ENCODE peak calls at places on chromosomes 4 and X, in nine cellular contexts. Q is stomach, C is breast epithelium, K is esophagus squamous epithelium, F is adrenal gland, O is IMR-90, Y is transverse colon, N is ovary, J is esophagus muscularis mucosa. A is an unnamed sample.

GRCh38 chrX:23390979-23391378 is 56.3 kb downstream of the PTCHD1 start:
- DNase-seq in Q (no peak), C (no peak), K (no peak), F (no peak), O (no peak), Y (no peak), N (no peak), J (no peak), A (no peak)

GRCh38 chrX:8841911-8842310 is 40.7 kb upstream of the FAM9A start:
- DNase-seq in Q (no peak), C (no peak), K (no peak), F (no peak), O (no peak), Y (no peak), N (no peak), J (no peak), A (no peak)

GRCh38 chrX:97234471-97235097 is 350.9 kb downstream of the RPA4 start:
- DNase-seq in Q (no peak), C (no peak), K (no peak), F (no peak), O (no peak), Y (no peak), N (no peak), J (no peak), A (no peak)

GRCh38 chr4:151933122-151933827 is 172.5 kb upstream of the GATB start:
- DNase-seq in Q (no peak), C (no peak), K (no peak), F (no peak), O (no peak), Y (no peak), N (no peak), J (no peak), A (no peak)

GRCh38 chr4:165879581-165879980 is 6.5 kb downstream of the TLL1 start:
- DNase-seq in Q (no peak), C (no peak), K (no peak), F (no peak), O (no peak), Y (no peak), N (no peak), J (no peak), A (no peak)

GRCh38 chr4:126081336-126081735 is 766.6 kb downstream of the FAT4 start:
- DNase-seq in Q (no peak), C (no peak), K (no peak), F (no peak), O (no peak), Y (no peak), N (no peak), J (no peak), A (no peak)

GRCh38 chr4:10115657-10116624 is 658 bp downstream of the WDR1 start:
- DNase-seq in Q (peak), C (peak), K (peak), F (peak), O (no peak), Y (peak), N (peak), J (no peak), A (no peak)

GRCh38 chr4:89070041-89070440 is 13.1 kb upstream of the FAM13A start:
- DNase-seq in Q (no peak), C (no peak), K (no peak), F (no peak), O (no peak), Y (no peak), N (no peak), J (no peak), A (no peak)

GRCh38 chrX:8844157-8844556 is 43.0 kb upstream of the FAM9A start:
- DNase-seq in Q (no peak), C (no peak), K (no peak), F (no peak), O (no peak), Y (no peak), N (no peak), J (no peak), A (no peak)

GRCh38 chrX:86039625-86040568 is 7.5 kb downstream of the CHM start:
- DNase-seq in Q (no peak), C (no peak), K (no peak), F (peak), O (no peak), Y (no peak), N (no peak), J (no peak), A (no peak)

GRCh38 chr4:6873792-6874461 is 35.7 kb upstream of the TBC1D14 start:
- DNase-seq in Q (peak), C (peak), K (no peak), F (peak), O (peak), Y (peak), N (peak), J (no peak), A (no peak)

GRCh38 chr4:19317377-19317776 is 934.3 kb upstream of the SLIT2 start:
- DNase-seq in Q (no peak), C (no peak), K (no peak), F (no peak), O (no peak), Y (no peak), N (no peak), J (no peak), A (no peak)

GRCh38 chr4:149145803-149146202 is 669.8 kb downstream of the IQCM start:
- DNase-seq in Q (no peak), C (no peak), K (no peak), F (no peak), O (peak), Y (no peak), N (no peak), J (no peak), A (no peak)

GRCh38 chrX:9899640-9900075 is 67.5 kb upstream of the CLDN34 start:
- DNase-seq in Q (no peak), C (no peak), K (no peak), F (no peak), O (peak), Y (no peak), N (peak), J (no peak), A (no peak)

GRCh38 chr4:128483816-128484215 is 196.2 kb upstream of the PGRMC2 start:
- DNase-seq in Q (no peak), C (no peak), K (no peak), F (no peak), O (peak), Y (no peak), N (no peak), J (no peak), A (no peak)

GRCh38 chrX:101219840-101220191 is 230 bp downstream of the DRP2 start:
- DNase-seq in Q (no peak), C (no peak), K (no peak), F (no peak), O (peak), Y (no peak), N (peak), J (no peak), A (no peak)

GRCh38 chr4:2066011-2066551 is 7.0 kb downstream of the NAT8L start:
- DNase-seq in Q (no peak), C (no peak), K (no peak), F (peak), O (no peak), Y (no peak), N (no peak), J (no peak), A (no peak)

GRCh38 chr4:5990446-5991160 is 27.6 kb downstream of the C4orf50 start:
- DNase-seq in Q (no peak), C (no peak), K (no peak), F (no peak), O (no peak), Y (no peak), N (no peak), J (no peak), A (no peak)

DNA sequence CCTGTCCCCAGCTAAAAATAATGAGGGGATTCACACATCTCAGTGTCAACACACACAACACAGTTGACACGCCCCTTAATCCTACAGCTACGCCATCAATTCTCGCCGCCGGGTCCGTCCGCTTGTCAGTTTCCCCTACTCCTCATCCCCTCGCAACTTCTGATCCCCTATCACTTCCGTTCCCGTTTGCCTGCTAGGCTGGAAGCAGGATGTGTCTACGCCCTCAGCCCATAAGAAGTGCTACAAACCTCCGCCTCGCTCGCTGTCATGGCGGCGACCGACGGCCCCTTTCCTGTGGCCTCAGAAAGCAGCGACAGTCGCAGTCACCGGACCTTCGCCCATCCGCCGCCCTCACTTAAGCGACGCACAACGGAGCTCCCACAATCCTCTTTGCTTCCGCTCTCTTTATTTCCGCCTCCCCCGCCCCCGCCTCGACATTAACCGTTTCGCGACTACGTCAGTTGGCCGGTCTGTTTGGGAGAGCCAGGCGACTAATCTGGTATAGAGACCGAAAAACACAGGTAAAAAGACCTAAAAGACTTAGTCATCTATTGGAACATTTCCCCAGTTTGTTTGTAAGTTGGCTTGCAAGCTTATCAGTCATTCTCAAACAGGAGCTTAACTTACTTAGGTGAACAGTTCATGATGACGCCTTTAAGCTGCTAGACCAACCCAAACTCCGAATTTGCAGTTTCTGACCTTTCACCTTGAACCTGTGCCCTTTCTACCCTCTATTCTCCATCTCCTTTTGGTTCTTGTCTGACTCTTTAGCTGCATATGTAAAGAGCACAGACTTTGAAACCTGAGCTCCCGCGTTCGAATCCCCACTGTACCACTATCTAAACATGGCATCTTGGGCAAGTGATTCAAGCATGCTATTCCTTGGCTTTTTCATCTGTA is at the start of gene SLC25A53:
- DNase-seq in Q (peak), C (peak), K (peak), F (peak), O (peak), Y (peak), N (peak), J (peak), A (peak)
- TF ChIP-seq POLR2A in Q (no peak), C (no peak), K (no peak), F (peak), O (peak), Y (peak), N (peak), J (no peak), A (no peak)

GRCh38 chr4:70705146-70705855 is 16.5 kb upstream of the RUFY3 start:
- DNase-seq in Q (peak), C (peak), K (no peak), F (peak), O (peak), Y (peak), N (peak), J (peak), A (no peak)

GRCh38 chr4:70705856-70706461 is 15.8 kb upstream of the RUFY3 start:
- DNase-seq in Q (no peak), C (no peak), K (no peak), F (no peak), O (peak), Y (no peak), N (no peak), J (no peak), A (no peak)

GRCh38 chr4:70706516-70706915 is 15.2 kb upstream of the RUFY3 start:
- DNase-seq in Q (no peak), C (no peak), K (no peak), F (no peak), O (peak), Y (no peak), N (no peak), J (no peak), A (no peak)

GRCh38 chr4:70703695-70704332 is 15.5 kb downstream of the UTP3 start:
- DNase-seq in Q (no peak), C (no peak), K (no peak), F (peak), O (peak), Y (peak), N (no peak), J (no peak), A (no peak)

DNA sequence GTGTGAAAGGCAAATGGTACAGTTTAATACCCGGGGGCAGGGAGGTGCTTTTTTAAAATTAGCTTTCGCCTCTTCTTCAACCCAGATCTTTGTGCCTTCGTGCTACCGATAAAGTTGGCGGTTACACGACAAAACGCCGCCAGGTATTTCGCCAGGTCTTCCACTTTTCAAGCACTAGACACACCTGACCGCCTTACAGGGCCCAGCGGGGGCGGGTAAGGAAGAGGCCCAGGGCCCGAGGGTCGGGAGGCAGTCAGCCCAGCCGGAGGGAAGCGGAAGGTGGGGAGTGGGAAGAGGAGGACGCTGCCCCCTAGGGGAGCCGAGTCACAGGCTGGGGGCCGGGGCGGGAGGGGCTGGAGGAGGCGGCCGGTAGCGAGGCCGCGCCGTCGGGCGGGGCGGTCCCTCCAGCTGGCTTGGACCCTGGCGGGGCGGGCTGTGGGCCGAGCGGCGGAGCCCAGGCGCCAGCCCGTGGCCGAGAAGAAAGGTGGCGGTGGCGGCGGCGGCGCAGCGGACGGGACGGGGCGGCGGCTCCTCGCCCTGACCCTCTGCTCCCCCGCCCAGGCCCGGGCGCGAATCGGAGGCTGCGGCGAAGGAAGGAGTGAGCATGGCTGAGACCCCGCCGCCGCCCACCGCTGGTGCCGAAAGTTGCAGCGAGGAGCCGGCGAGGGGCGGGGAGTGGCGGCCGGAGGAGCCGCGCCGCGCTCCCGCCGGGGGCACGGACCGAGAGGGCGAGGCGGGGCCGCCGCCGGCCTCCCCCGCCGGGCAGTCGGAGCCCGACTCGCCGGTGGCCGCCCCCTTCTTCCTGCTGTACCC is 16.2 kb downstream of the UTP3 start:
- DNase-seq in Q (peak), C (peak), K (peak), F (peak), O (peak), Y (peak), N (peak), J (peak), A (no peak)
- TF ChIP-seq POLR2A in Q (no peak), C (no peak), K (no peak), F (peak), O (no peak), Y (peak), N (peak), J (no peak), A (peak)

DNA sequence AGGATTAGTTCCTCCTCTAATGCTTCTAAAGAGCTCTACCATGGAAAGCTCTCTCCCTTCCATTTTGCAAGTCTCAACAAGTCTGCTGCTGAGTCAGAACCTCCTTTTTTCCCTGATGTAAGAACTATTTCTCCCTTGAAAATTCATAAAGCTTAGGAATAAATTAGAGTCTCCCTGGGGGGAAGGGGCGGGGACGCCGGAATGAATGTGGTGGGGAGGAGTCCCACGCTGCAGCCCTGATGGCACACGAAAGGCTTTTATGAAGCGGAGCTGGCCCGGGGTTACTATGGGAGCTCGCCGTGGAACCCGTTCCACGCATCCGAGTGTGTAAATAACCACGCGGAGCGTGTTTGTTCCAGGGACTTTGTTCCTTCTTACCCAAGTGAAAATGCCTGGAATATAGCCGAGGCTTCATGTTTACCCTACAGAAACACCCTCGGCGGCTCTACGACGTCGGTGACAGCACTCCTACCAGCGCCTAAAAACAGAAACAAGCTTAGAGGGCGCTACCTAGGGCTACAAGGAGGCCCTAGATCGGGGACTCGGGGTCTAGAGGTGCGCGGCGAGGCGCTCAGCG is 945 bp upstream of the CPEB2 start:
- DNase-seq in Q (peak), C (peak), K (peak), F (peak), O (peak), Y (peak), N (peak), J (peak), A (no peak)
- TF ChIP-seq POLR2A in Q (no peak), C (no peak), K (no peak), F (peak), O (peak), Y (peak), N (no peak), J (no peak), A (peak)

GRCh38 chr4:48781968-48782367 is 1.9 kb upstream of the FRYL start:
- DNase-seq in Q (no peak), C (no peak), K (no peak), F (no peak), O (no peak), Y (no peak), N (no peak), J (no peak), A (no peak)

GRCh38 chr4:48780867-48781219 is 764 bp upstream of the FRYL start:
- DNase-seq in Q (peak), C (peak), K (no peak), F (peak), O (peak), Y (peak), N (peak), J (no peak), A (no peak)

GRCh38 chr4:48779095-48779997 is 733 bp downstream of the FRYL start:
- DNase-seq in Q (peak), C (peak), K (peak), F (peak), O (peak), Y (peak), N (peak), J (no peak), A (peak)

GRCh38 chr4:48778431-48779094 is 1.5 kb downstream of the FRYL start:
- DNase-seq in Q (no peak), C (no peak), K (no peak), F (no peak), O (peak), Y (no peak), N (no peak), J (no peak), A (peak)

GRCh38 chr4:48779998-48780866 is at the start of gene FRYL:
- DNase-seq in Q (peak), C (peak), K (peak), F (peak), O (peak), Y (peak), N (peak), J (peak), A (peak)
- TF ChIP-seq POLR2A in Q (peak), C (peak), K (no peak), F (peak), O (peak), Y (peak), N (peak), J (peak), A (peak)

GRCh38 chr4:69589884-69590283 is 49.6 kb downstream of the UGT2A2 start:
- DNase-seq in Q (no peak), C (no peak), K (no peak), F (no peak), O (no peak), Y (no peak), N (no peak), J (no peak), A (no peak)
- TF ChIP-seq POLR2A in Q (no peak), C (no peak), K (no peak), F (no peak), O (no peak), Y (no peak), N (no peak), J (no peak), A (no peak)